ENCODE peak calls at places on chromosomes 11 and 22, in six cellular contexts. D, E, J, C, N and F are unnamed samples. For H3K36me3, the result is how much of the 10 kb centered on the place peaks cover.

GRCh38 chr11:134497586-134497985 is 85.5 kb upstream of the B3GAT1 start:
- DNase-seq in E (no peak), C (no peak), J (no peak), D (no peak), N (peak), F (no peak)

GRCh38 chr11:94786264-94787126 is 18.3 kb downstream of the AMOTL1 start:
- DNase-seq in D (peak), E (peak), N (peak), C (no peak), J (no peak), F (no peak)

GRCh38 chr11:64649304-64649703 is 58.3 kb downstream of the SLC22A12 start:
- DNase-seq in N (peak), E (no peak), C (peak), D (no peak), J (no peak), F (no peak)

GRCh38 chr11:66386171-66387069 is 14.9 kb upstream of the SLC29A2 start:
- DNase-seq in C (peak), N (peak), D (peak), E (peak), J (peak), F (peak)

GRCh38 chr11:102462610-102463009 is 10.0 kb upstream of the TMEM123 start:
- DNase-seq in D (no peak), E (no peak), N (no peak), C (no peak), J (no peak), F (no peak)

GRCh38 chr11:35321532-35322320 is 97.6 kb downstream of the SLC1A2 start:
- DNase-seq in D (no peak), E (peak), J (peak), C (no peak), N (no peak), F (no peak)

GRCh38 chr11:9692696-9693095 is 28.8 kb downstream of the SWAP70 start:
- DNase-seq in C (no peak), J (no peak), N (no peak), D (no peak), E (no peak), F (no peak)

GRCh38 chr22:46593211-46593676 is 26.9 kb upstream of the GRAMD4 start:
- DNase-seq in C (no peak), J (no peak), D (no peak), E (no peak), N (no peak), F (no peak)

GRCh38 chr11:20668844-20669832 is at the start of gene NELL1:
- DNase-seq in E (no peak), N (peak), D (no peak), C (peak), J (no peak), F (no peak)

GRCh38 chr11:65865550-65866172 is 5.4 kb downstream of the MUS81 start:
- DNase-seq in C (no peak), E (no peak), J (no peak), N (no peak), D (no peak), F (no peak)

GRCh38 chr11:125410091-125410490 is 86.0 kb downstream of the FEZ1 start:
- DNase-seq in E (no peak), C (peak), N (peak), J (peak), D (peak), F (no peak)

GRCh38 chr11:28146123-28146751 is 38.0 kb downstream of the METTL15 start:
- DNase-seq in J (peak), C (no peak), D (peak), E (peak), N (peak), F (peak)

GRCh38 chr22:50516891-50517290 is 8.5 kb downstream of the SCO2 start:
- DNase-seq in E (no peak), D (no peak), N (no peak), J (no peak), C (no peak), F (no peak)

GRCh38 chr22:20137671-20138416 is 6.2 kb downstream of the ZDHHC8 start:
- DNase-seq in E (no peak), N (no peak), J (no peak), C (no peak), D (no peak), F (no peak)

GRCh38 chr11:126817096-126817495 is 183.5 kb downstream of the KIRREL3 start:
- DNase-seq in D (peak), C (no peak), E (peak), N (no peak), J (no peak), F (no peak)

GRCh38 chr11:15665368-15665871 is 550.7 kb downstream of the INSC start:
- DNase-seq in J (peak), E (peak), N (no peak), C (peak), D (peak), F (no peak)

GRCh38 chr22:35835998-35836691 is 118.5 kb downstream of the APOL5 start:
- DNase-seq in D (peak), C (no peak), E (peak), J (peak), N (peak), F (peak)

GRCh38 chr22:26737262-26737661 is 79.9 kb downstream of the MIAT start:
- DNase-seq in D (no peak), J (no peak), E (no peak), C (no peak), N (no peak), F (no peak)

GRCh38 chr11:111635706-111636045 is 33.4 kb downstream of the SIK2 start:
- DNase-seq in C (no peak), J (no peak), E (peak), N (no peak), D (no peak), F (no peak)

GRCh38 chr22:50313600-50313999 is 6.2 kb upstream of the PLXNB2 start:
- DNase-seq in E (no peak), C (no peak), D (no peak), N (no peak), J (no peak), F (no peak)

GRCh38 chr11:128361451-128362020 is 225.8 kb downstream of the ETS1 start:
- DNase-seq in C (no peak), J (no peak), N (no peak), E (peak), D (peak), F (no peak)

GRCh38 chr22:43142881-43143562 is at the start of gene MCAT:
- DNase-seq in J (peak), C (peak), E (peak), D (peak), N (peak), F (peak)

GRCh38 chr11:80944758-80945157 is 1503.9 kb upstream of the TENM4 start:
- DNase-seq in E (no peak), J (no peak), D (no peak), N (no peak), C (no peak), F (no peak)

GRCh38 chr22:36386351-36386899 is 1.3 kb downstream of the MYH9 start:
- DNase-seq in E (no peak), J (peak), N (no peak), D (peak), C (no peak), F (no peak)

GRCh38 chr22:32996702-32997101 is 61.5 kb downstream of the SYN3 start:
- DNase-seq in C (peak), J (peak), N (no peak), D (no peak), E (no peak), F (no peak)

GRCh38 chr11:89922195-89922660 is at the start of gene TRIM49D1:
- DNase-seq in D (no peak), J (no peak), C (no peak), N (no peak), E (no peak), F (no peak)

GRCh38 chr11:91326751-91327150 is 897.9 kb upstream of the FAT3 start:
- DNase-seq in E (no peak), D (no peak), J (no peak), N (no peak), C (no peak), F (no peak)

GRCh38 chr11:2207212-2207611 is 35.6 kb upstream of the TH start:
- DNase-seq in N (no peak), J (no peak), E (no peak), D (no peak), C (peak), F (no peak)

GRCh38 chr11:120130176-120130980 is 7.5 kb downstream of the TRIM29 start:
- DNase-seq in E (no peak), N (no peak), C (no peak), D (no peak), J (no peak), F (no peak)

GRCh38 chr11:46106530-46107407 is 14.5 kb downstream of the PHF21A start:
- DNase-seq in N (peak), C (no peak), J (no peak), E (no peak), D (peak), F (no peak)

GRCh38 chr11:12318791-12319733 is 58.3 kb upstream of the PARVA start:
- DNase-seq in J (no peak), C (no peak), D (peak), N (no peak), E (peak), F (no peak)

GRCh38 chr11:13280323-13280722 is 2.7 kb downstream of the BMAL1 start:
- DNase-seq in J (no peak), D (no peak), E (no peak), N (no peak), C (no peak), F (no peak)

GRCh38 chr11:60971520-60971919 is at the start of gene CD6:
- DNase-seq in J (no peak), C (no peak), E (no peak), N (no peak), D (no peak), F (no peak)

GRCh38 chr11:104873252-104873651 is 25.0 kb downstream of the CASP12 start:
- DNase-seq in N (peak), J (no peak), E (no peak), D (no peak), C (no peak), F (no peak)

GRCh38 chr22:50105529-50106100 is 15.8 kb downstream of the MOV10L1 start:
- DNase-seq in C (no peak), E (peak), N (no peak), D (peak), J (no peak), F (no peak)

GRCh38 chr22:17260291-17260690 is 41.1 kb upstream of the ADA2 start:
- DNase-seq in C (no peak), J (no peak), E (no peak), D (no peak), N (no peak), F (no peak)

GRCh38 chr22:17260950-17261349 is 41.7 kb upstream of the ADA2 start:
- DNase-seq in E (no peak), J (no peak), C (no peak), N (peak), D (no peak), F (no peak)

GRCh38 chr22:17257578-17257977 is 38.3 kb upstream of the ADA2 start:
- DNase-seq in D (no peak), N (no peak), C (no peak), J (no peak), E (no peak), F (no peak)

GRCh38 chr22:17258015-17258827 is 39.0 kb upstream of the ADA2 start:
- DNase-seq in N (peak), J (peak), C (peak), D (peak), E (no peak), F (peak)

GRCh38 chr22:17257091-17257490 is 37.9 kb upstream of the ADA2 start:
- DNase-seq in E (no peak), C (no peak), D (no peak), J (no peak), N (no peak), F (no peak)
- H2BK5ac ChIP-seq in E (no peak), C (peak), D (no peak), J (no peak), N (no peak), F (no peak)

GRCh38 chr22:44889233-44889878 is 120.4 kb downstream of the PHF21B start:
- DNase-seq in N (peak), J (no peak), E (no peak), C (no peak), D (no peak), F (no peak)

GRCh38 chr22:44890416-44891292 is 119.2 kb downstream of the PHF21B start:
- DNase-seq in E (no peak), N (no peak), D (no peak), J (no peak), C (no peak), F (no peak)

GRCh38 chr22:44887941-44888366 is 121.9 kb downstream of the PHF21B start:
- DNase-seq in J (no peak), D (no peak), E (no peak), C (no peak), N (no peak), F (no peak)

GRCh38 chr22:44885806-44886360 is 123.9 kb downstream of the PHF21B start:
- DNase-seq in E (no peak), N (no peak), C (no peak), J (no peak), D (no peak), F (no peak)

GRCh38 chr22:44888491-44888941 is 121.3 kb downstream of the PHF21B start:
- DNase-seq in D (no peak), J (no peak), C (no peak), N (peak), E (no peak), F (no peak)
- H3K36me3 ChIP-seq in D (under half), J (under half), C (under half), N (under half), E (under half), F (half or more)

GRCh38 chr11:83724704-83725114 is 438.5 kb upstream of the CCDC90B start:
- DNase-seq in J (peak), E (no peak), N (peak), C (peak), D (peak), F (no peak)
- H2BK5ac ChIP-seq in J (peak), E (no peak), N (peak), C (peak), D (no peak), F (no peak)

GRCh38 chr11:643366-643765 is 6.3 kb downstream of the DRD4 start:
- DNase-seq in N (no peak), D (no peak), E (no peak), J (no peak), C (no peak), F (no peak)
- H3K36me3 ChIP-seq in N (under half), D (half or more), E (under half), J (under half), C (under half), F (under half)

GRCh38 chr11:11246166-11246565 is 106.9 kb downstream of the CSNK2A3 start:
- DNase-seq in N (no peak), E (no peak), C (no peak), D (no peak), J (no peak), F (no peak)

GRCh38 chr11:11241284-11241683 is 111.8 kb downstream of the CSNK2A3 start:
- DNase-seq in N (no peak), E (no peak), J (no peak), D (no peak), C (no peak), F (no peak)

GRCh38 chr11:11244470-11245080 is 108.5 kb downstream of the CSNK2A3 start:
- DNase-seq in J (no peak), N (peak), D (no peak), C (no peak), E (no peak), F (no peak)

GRCh38 chr11:11243790-11244469 is 109.1 kb downstream of the CSNK2A3 start:
- DNase-seq in D (peak), E (no peak), J (no peak), N (peak), C (peak), F (peak)

DNA sequence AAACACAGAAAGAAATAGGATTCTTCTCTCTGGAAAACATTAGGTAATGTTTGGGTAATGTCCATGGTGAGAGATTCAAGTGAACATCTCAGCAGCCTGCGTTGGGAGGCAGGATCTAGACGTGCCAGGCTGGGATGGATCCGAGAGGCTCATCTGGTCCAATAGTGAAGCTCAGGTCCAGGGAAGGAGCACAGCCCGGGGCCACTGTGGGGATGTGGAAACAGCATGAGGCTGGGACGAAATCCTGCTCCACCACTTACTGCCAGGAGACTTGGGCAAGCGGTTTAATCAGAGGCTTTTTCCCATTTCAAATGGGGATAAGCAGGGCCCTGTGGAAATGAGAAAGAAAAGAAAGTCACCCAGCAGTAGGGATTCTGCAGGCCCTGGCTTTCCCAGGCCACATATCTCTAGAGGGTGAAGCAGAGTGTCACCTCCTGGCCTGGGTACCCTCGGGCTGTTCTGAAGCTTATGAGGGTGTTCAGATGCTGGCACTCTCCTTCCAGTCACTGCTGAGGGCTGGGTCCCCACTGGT is 109.7 kb downstream of the CSNK2A3 start:
- DNase-seq in C (no peak), D (no peak), J (peak), E (no peak), N (no peak), F (no peak)
- H2BK5ac ChIP-seq in C (no peak), D (no peak), J (no peak), E (no peak), N (no peak), F (peak)